ENCODE peak calls at places on chromosome 19, in nine cellular contexts. One of them, this sample, is unnamed.

GRCh38 chr19:42306646-42307045 is 4.2 kb upstream of the PAFAH1B3 start:
- DNase-seq in T-helper 1 cell: no peak
- DNase-seq in activated CD4-positive, alpha-beta T cell treated with anti-CD3 and anti-CD28 coated beads for 4 hours: no peak
- DNase-seq in stimulated activated CD4-positive, alpha-beta T cell treated with anti-CD3 and anti-CD28 coated beads, TNF-alpha, amount 100 ng/mL, for 24 hours: no peak
- DNase-seq in EL: no peak
- DNase-seq in astrocyte of the spinal cord: no peak
- DNase-seq in WERI-Rb-1: no peak
- DNase-seq in right lobe of liver: no peak
- DNase-seq in HuH-7.5: no peak
- DNase-seq in this sample: no peak

GRCh38 chr19:31406106-31406505 is 56.9 kb upstream of the TSHZ3 start:
- DNase-seq in T-helper 1 cell: no peak
- DNase-seq in activated CD4-positive, alpha-beta T cell treated with anti-CD3 and anti-CD28 coated beads for 4 hours: no peak
- DNase-seq in stimulated activated CD4-positive, alpha-beta T cell treated with anti-CD3 and anti-CD28 coated beads, TNF-alpha, amount 100 ng/mL, for 24 hours: no peak
- DNase-seq in EL: no peak
- DNase-seq in astrocyte of the spinal cord: no peak
- DNase-seq in WERI-Rb-1: no peak
- DNase-seq in right lobe of liver: no peak
- DNase-seq in HuH-7.5: no peak
- DNase-seq in this sample: no peak

GRCh38 chr19:6861683-6862286 is 25.6 kb upstream of the ADGRE1 start:
- DNase-seq in T-helper 1 cell: no peak
- DNase-seq in activated CD4-positive, alpha-beta T cell treated with anti-CD3 and anti-CD28 coated beads for 4 hours: no peak
- DNase-seq in stimulated activated CD4-positive, alpha-beta T cell treated with anti-CD3 and anti-CD28 coated beads, TNF-alpha, amount 100 ng/mL, for 24 hours: no peak
- DNase-seq in EL: no peak
- DNase-seq in astrocyte of the spinal cord: no peak
- DNase-seq in WERI-Rb-1: no peak
- DNase-seq in right lobe of liver: no peak
- DNase-seq in HuH-7.5: no peak
- DNase-seq in this sample: no peak

GRCh38 chr19:8576273-8576993 is 809 bp downstream of the MYO1F start:
- DNase-seq in T-helper 1 cell: no peak
- DNase-seq in activated CD4-positive, alpha-beta T cell treated with anti-CD3 and anti-CD28 coated beads for 4 hours: no peak
- DNase-seq in stimulated activated CD4-positive, alpha-beta T cell treated with anti-CD3 and anti-CD28 coated beads, TNF-alpha, amount 100 ng/mL, for 24 hours: no peak
- DNase-seq in EL: no peak
- DNase-seq in astrocyte of the spinal cord: no peak
- DNase-seq in WERI-Rb-1: no peak
- DNase-seq in right lobe of liver: no peak
- DNase-seq in HuH-7.5: no peak
- DNase-seq in this sample: no peak

GRCh38 chr19:35076657-35077056 is 35.1 kb downstream of the HPN start:
- DNase-seq in T-helper 1 cell: no peak
- DNase-seq in activated CD4-positive, alpha-beta T cell treated with anti-CD3 and anti-CD28 coated beads for 4 hours: no peak
- DNase-seq in stimulated activated CD4-positive, alpha-beta T cell treated with anti-CD3 and anti-CD28 coated beads, TNF-alpha, amount 100 ng/mL, for 24 hours: no peak
- DNase-seq in EL: no peak
- DNase-seq in astrocyte of the spinal cord: no peak
- DNase-seq in WERI-Rb-1: no peak
- DNase-seq in right lobe of liver: no peak
- DNase-seq in HuH-7.5: no peak
- DNase-seq in this sample: no peak

GRCh38 chr19:1864480-1865171 is 1.2 kb upstream of the KLF16 start:
- DNase-seq in T-helper 1 cell: no peak
- DNase-seq in activated CD4-positive, alpha-beta T cell treated with anti-CD3 and anti-CD28 coated beads for 4 hours: peak
- DNase-seq in stimulated activated CD4-positive, alpha-beta T cell treated with anti-CD3 and anti-CD28 coated beads, TNF-alpha, amount 100 ng/mL, for 24 hours: no peak
- DNase-seq in EL: peak
- DNase-seq in astrocyte of the spinal cord: peak
- DNase-seq in WERI-Rb-1: peak
- DNase-seq in right lobe of liver: peak
- DNase-seq in HuH-7.5: peak
- DNase-seq in this sample: peak

GRCh38 chr19:1675633-1676350 is 23.4 kb upstream of the TCF3 start:
- DNase-seq in T-helper 1 cell: no peak
- DNase-seq in activated CD4-positive, alpha-beta T cell treated with anti-CD3 and anti-CD28 coated beads for 4 hours: no peak
- DNase-seq in stimulated activated CD4-positive, alpha-beta T cell treated with anti-CD3 and anti-CD28 coated beads, TNF-alpha, amount 100 ng/mL, for 24 hours: no peak
- DNase-seq in EL: no peak
- DNase-seq in astrocyte of the spinal cord: no peak
- DNase-seq in WERI-Rb-1: peak
- DNase-seq in right lobe of liver: peak
- DNase-seq in HuH-7.5: peak
- DNase-seq in this sample: no peak

GRCh38 chr19:12481781-12482504 is 2.7 kb downstream of the ZNF709 start:
- DNase-seq in T-helper 1 cell: no peak
- DNase-seq in activated CD4-positive, alpha-beta T cell treated with anti-CD3 and anti-CD28 coated beads for 4 hours: no peak
- DNase-seq in stimulated activated CD4-positive, alpha-beta T cell treated with anti-CD3 and anti-CD28 coated beads, TNF-alpha, amount 100 ng/mL, for 24 hours: no peak
- DNase-seq in EL: no peak
- DNase-seq in astrocyte of the spinal cord: no peak
- DNase-seq in WERI-Rb-1: no peak
- DNase-seq in right lobe of liver: no peak
- DNase-seq in HuH-7.5: no peak
- DNase-seq in this sample: no peak

GRCh38 chr19:8336072-8336569 is 6.9 kb downstream of the KANK3 start:
- DNase-seq in T-helper 1 cell: no peak
- DNase-seq in activated CD4-positive, alpha-beta T cell treated with anti-CD3 and anti-CD28 coated beads for 4 hours: no peak
- DNase-seq in stimulated activated CD4-positive, alpha-beta T cell treated with anti-CD3 and anti-CD28 coated beads, TNF-alpha, amount 100 ng/mL, for 24 hours: no peak
- DNase-seq in EL: no peak
- DNase-seq in astrocyte of the spinal cord: no peak
- DNase-seq in WERI-Rb-1: no peak
- DNase-seq in right lobe of liver: no peak
- DNase-seq in HuH-7.5: no peak
- DNase-seq in this sample: no peak